ENCODE peak calls at places on chromosomes 2 and 18, in six cellular contexts. P is fibroblast of pulmonary artery, G is brain microvascular endothelial cell, M is neural progenitor cell, H is spleen, C is body of pancreas. D is an unnamed sample.

GRCh38 chr2:207113403-207113802 is 52.3 kb downstream of the KLF7 start:
- DNase-seq in P (no peak), G (no peak), M (peak; percentile 29), H (no peak), C (no peak), D (no peak)

GRCh38 chr2:187654535-187654934 is 100.3 kb upstream of the TFPI start:
- DNase-seq in P (no peak), G (no peak), M (no peak), H (no peak), C (peak; percentile 40), D (no peak)

GRCh38 chr2:46717733-46718121 is 197.9 kb downstream of the MCFD2 start:
- DNase-seq in P (no peak), G (no peak), M (peak; percentile 25), H (no peak), C (no peak), D (peak; percentile 41)

GRCh38 chr2:150791567-150791966 is 304.1 kb upstream of the RND3 start:
- DNase-seq in P (no peak), G (no peak), M (no peak), H (no peak), C (no peak), D (no peak)

GRCh38 chr2:62014102-62014501 is 108.6 kb downstream of the COMMD1 start:
- DNase-seq in P (peak; percentile 76), G (peak; percentile 55), M (peak; percentile 34), H (no peak), C (peak; percentile 81), D (peak; percentile 83)

GRCh38 chr18:63266888-63267790 is 52.4 kb downstream of the BCL2 start:
- DNase-seq in P (no peak), G (no peak), M (no peak), H (no peak), C (no peak), D (no peak)

GRCh38 chr2:237299897-237300296 is 114.1 kb downstream of the COL6A3 start:
- DNase-seq in P (peak; percentile 91), G (peak; percentile 94), M (no peak), H (no peak), C (no peak), D (peak; percentile 99)

GRCh38 chr18:9613550-9614400 is 584 bp downstream of the PPP4R1 start:
- DNase-seq in P (peak; percentile 47), G (no peak), M (peak; percentile 76), H (peak; percentile 93), C (peak; percentile 64), D (peak; percentile 49)

GRCh38 chr2:219279151-219279915 is at the start of gene DNAJB2:
- DNase-seq in P (peak; percentile 99), G (peak; percentile 99), M (peak; percentile 98), H (peak; percentile 100), C (peak; percentile 99), D (peak; percentile 99)

GRCh38 chr2:11688222-11689069 is 18.5 kb upstream of the NTSR2 start:
- DNase-seq in P (peak; percentile 87), G (peak; percentile 80), M (peak; percentile 85), H (peak; percentile 92), C (peak; percentile 89), D (peak; percentile 65)

GRCh38 chr18:70337139-70337972 is 48.5 kb downstream of the SOCS6 start:
- DNase-seq in P (peak; percentile 80), G (peak; percentile 88), M (peak; percentile 31), H (no peak), C (no peak), D (peak; percentile 88)

GRCh38 chr18:31424383-31424988 is 23.1 kb upstream of the DSG3 start:
- DNase-seq in P (peak; percentile 68), G (peak; percentile 48), M (peak; percentile 67), H (no peak), C (peak; percentile 39), D (peak; percentile 43)

GRCh38 chr18:43596106-43596712 is 318.9 kb upstream of the SYT4 start:
- DNase-seq in P (peak; percentile 48), G (no peak), M (peak; percentile 13), H (no peak), C (no peak), D (peak; percentile 38)

GRCh38 chr2:152200562-152201465 is 25.3 kb upstream of the STAM2 start:
- DNase-seq in P (peak; percentile 93), G (peak; percentile 99), M (peak; percentile 2), H (no peak), C (peak; percentile 87), D (peak; percentile 97)

GRCh38 chr2:7480431-7480830 is 563.2 kb downstream of the RNF144A start:
- DNase-seq in P (no peak), G (no peak), M (no peak), H (no peak), C (no peak), D (no peak)

GRCh38 chr2:217270801-217271121 is 410.9 kb upstream of the TNP1 start:
- DNase-seq in P (no peak), G (no peak), M (no peak), H (no peak), C (no peak), D (no peak)

GRCh38 chr2:35185861-35186412 is 1169.6 kb upstream of the CRIM1 start:
- DNase-seq in P (no peak), G (no peak), M (no peak), H (no peak), C (no peak), D (no peak)

GRCh38 chr2:164561416-164561815 is 59.9 kb downstream of the GRB14 start:
- DNase-seq in P (no peak), G (no peak), M (no peak), H (no peak), C (peak; percentile 16), D (no peak)

GRCh38 chr2:187994464-187995331 is 297.0 kb upstream of the GULP1 start:
- DNase-seq in P (peak; percentile 16), G (peak; percentile 32), M (no peak), H (peak; percentile 59), C (no peak), D (no peak)

GRCh38 chr2:119678021-119678656 is 862 bp upstream of the TMEM177 start:
- DNase-seq in P (no peak), G (no peak), M (no peak), H (peak; percentile 82), C (peak; percentile 78), D (no peak)

DNA sequence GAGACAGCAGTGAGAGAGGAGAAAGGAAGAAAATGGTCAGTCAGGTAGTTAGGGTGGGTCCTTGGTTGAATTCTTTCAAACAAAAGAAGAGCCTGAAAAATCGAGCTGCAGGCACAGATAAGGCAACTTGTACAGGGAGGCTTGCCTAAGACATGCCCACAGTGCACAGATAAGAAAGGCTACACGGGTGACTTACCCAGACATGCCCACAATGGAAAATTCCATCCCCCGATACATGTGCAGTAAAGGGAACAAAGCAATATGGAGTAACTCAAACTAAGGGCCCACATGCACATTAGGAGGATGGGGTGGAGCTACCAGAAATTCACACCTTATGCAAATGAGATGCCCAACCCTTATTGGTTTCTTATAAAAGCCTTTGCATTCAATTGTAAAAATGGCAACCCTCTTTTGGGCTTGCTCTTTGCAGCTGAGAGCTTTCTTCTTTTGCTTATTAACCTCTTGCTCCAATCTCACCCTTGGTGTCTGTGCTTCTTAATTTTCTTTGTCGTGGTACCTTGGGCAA is 110.3 kb upstream of the RMP24 start:
- DNase-seq in P (no peak), G (no peak), M (no peak), H (no peak), C (no peak), D (no peak)
- H3K4me3 ChIP-seq in P (no peak overlapping the region), G (no peak overlapping the region), M (no peak overlapping the region), H (no peak overlapping the region), C (no peak overlapping the region), D (no peak overlapping the region)

GRCh38 chr2:171529914-171530313 is 7.6 kb downstream of the CYBRD1 start:
- DNase-seq in P (peak; percentile 29), G (no peak), M (no peak), H (no peak), C (no peak), D (no peak)

GRCh38 chr2:171530378-171530777 is 8.1 kb downstream of the CYBRD1 start:
- DNase-seq in P (no peak), G (no peak), M (no peak), H (no peak), C (no peak), D (no peak)

GRCh38 chr2:171531291-171531690 is 9.0 kb downstream of the CYBRD1 start:
- DNase-seq in P (peak; percentile 85), G (peak; percentile 84), M (no peak), H (no peak), C (peak; percentile 23), D (peak; percentile 82)

GRCh38 chr2:171531836-171532450 is 9.7 kb downstream of the CYBRD1 start:
- DNase-seq in P (peak; percentile 6), G (no peak), M (no peak), H (no peak), C (no peak), D (peak; percentile 34)
- H3K4me3 ChIP-seq in P (no peak overlapping the region), G (no peak overlapping the region), M (no peak overlapping the region), H (no peak overlapping the region), C (no peak overlapping the region), D (no peak overlapping the region)

GRCh38 chr2:68367918-68368656 is 3.0 kb downstream of the PLEK start:
- DNase-seq in P (peak; percentile 3), G (no peak), M (no peak), H (no peak), C (no peak), D (no peak)
- H3K4me3 ChIP-seq in P (no peak overlapping the region), G (no peak overlapping the region), M (no peak overlapping the region), H (peak overlapping the region; percentile 59), C (no peak overlapping the region), D (no peak overlapping the region)

DNA sequence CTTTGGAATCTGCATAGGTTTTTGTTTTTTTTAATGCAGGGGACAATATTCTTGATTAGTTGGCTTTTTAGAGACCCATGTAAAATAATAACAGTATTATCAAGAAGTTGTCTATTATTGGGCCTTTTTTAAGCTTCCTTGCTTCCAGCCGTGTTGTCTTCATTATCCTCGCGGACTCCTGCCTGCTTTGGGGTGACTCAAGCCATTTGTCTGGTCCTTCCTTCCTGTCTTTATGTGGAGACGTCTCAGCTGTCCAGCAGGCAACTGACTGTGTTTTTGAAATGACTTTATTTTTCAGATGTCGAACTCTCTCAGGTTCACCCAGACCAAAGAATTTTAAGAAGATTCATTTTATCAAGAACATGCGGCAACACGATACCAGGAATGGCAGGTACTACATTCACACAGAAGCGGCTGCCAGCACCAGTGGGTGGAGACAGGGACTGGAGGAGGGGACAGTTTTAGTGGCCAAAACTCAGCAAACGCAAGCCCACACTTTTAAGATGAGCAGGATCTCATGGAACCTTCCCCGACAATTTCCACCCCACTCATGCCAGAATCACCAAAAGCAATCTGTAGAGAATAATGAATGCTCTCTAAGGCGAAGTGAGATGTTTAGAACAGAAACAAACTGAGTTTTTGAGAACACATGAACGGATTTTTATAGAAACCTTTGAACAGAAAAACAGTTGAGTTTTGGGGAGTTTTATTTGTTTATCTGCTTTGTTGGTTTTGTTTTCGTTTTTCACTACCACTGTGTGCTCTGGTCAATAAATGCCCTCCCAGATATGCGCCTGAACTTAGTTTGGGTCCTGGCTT is 59.1 kb downstream of the CABLES1 start:
- DNase-seq in P (peak; percentile 56), G (peak; percentile 54), M (no peak), H (no peak), C (no peak), D (peak; percentile 39)
- H3K4me3 ChIP-seq in P (no peak overlapping the region), G (no peak overlapping the region), M (no peak overlapping the region), H (no peak overlapping the region), C (no peak overlapping the region), D (no peak overlapping the region)

D was measured in astrocyte of the spinal cord.